ENCODE peak calls at places on chromosomes 16 and 17, in six cellular contexts. One of them, this sample, is unnamed.
A peak's percentile ranks its signal among the peaks of the same experiment; 100 is the strongest.

GRCh38 chr17:41394254-41395016 is 3.0 kb downstream of the KRT31 start:
- DNase-seq in heart right ventricle: no peak
- DNase-seq in adrenal gland: no peak
- DNase-seq in cardiac muscle cell: no peak
- DNase-seq in RWPE1: peak; percentile 32
- DNase-seq in HCT116: no peak
- DNase-seq in this sample: no peak

GRCh38 chr17:34412534-34412933 is 49.5 kb upstream of the CCL1 start:
- DNase-seq in heart right ventricle: no peak
- DNase-seq in adrenal gland: no peak
- DNase-seq in cardiac muscle cell: no peak
- DNase-seq in RWPE1: no peak
- DNase-seq in HCT116: no peak
- DNase-seq in this sample: no peak

GRCh38 chr17:8466873-8467272 is 31.2 kb downstream of the NDEL1 start:
- DNase-seq in heart right ventricle: no peak
- DNase-seq in adrenal gland: no peak
- DNase-seq in cardiac muscle cell: no peak
- DNase-seq in RWPE1: no peak
- DNase-seq in HCT116: no peak
- DNase-seq in this sample: no peak

GRCh38 chr17:77233635-77234334 is 93.0 kb downstream of the SEC14L1 start:
- DNase-seq in heart right ventricle: no peak
- DNase-seq in adrenal gland: no peak
- DNase-seq in cardiac muscle cell: peak; percentile 87
- DNase-seq in RWPE1: peak; percentile 64
- DNase-seq in HCT116: no peak
- DNase-seq in this sample: no peak

GRCh38 chr17:4839221-4839620 is 6.1 kb downstream of the MINK1 start:
- DNase-seq in heart right ventricle: no peak
- DNase-seq in adrenal gland: no peak
- DNase-seq in cardiac muscle cell: no peak
- DNase-seq in RWPE1: no peak
- DNase-seq in HCT116: no peak
- DNase-seq in this sample: no peak

GRCh38 chr17:78738698-78739097 is 43.4 kb downstream of the CYTH1 start:
- DNase-seq in heart right ventricle: no peak
- DNase-seq in adrenal gland: no peak
- DNase-seq in cardiac muscle cell: no peak
- DNase-seq in RWPE1: no peak
- DNase-seq in HCT116: no peak
- DNase-seq in this sample: no peak

GRCh38 chr16:48102083-48103008 is 53.4 kb downstream of the ABCC12 start:
- DNase-seq in heart right ventricle: no peak
- DNase-seq in adrenal gland: no peak
- DNase-seq in cardiac muscle cell: no peak
- DNase-seq in RWPE1: no peak
- DNase-seq in HCT116: no peak
- DNase-seq in this sample: no peak

GRCh38 chr17:66492500-66493123 is 190.2 kb downstream of the PRKCA start:
- DNase-seq in heart right ventricle: no peak
- DNase-seq in adrenal gland: no peak
- DNase-seq in cardiac muscle cell: peak; percentile 46
- DNase-seq in RWPE1: no peak
- DNase-seq in HCT116: no peak
- DNase-seq in this sample: no peak

GRCh38 chr16:993731-994130 is 12.2 kb downstream of the SOX8 start:
- DNase-seq in heart right ventricle: no peak
- DNase-seq in adrenal gland: no peak
- DNase-seq in cardiac muscle cell: no peak
- DNase-seq in RWPE1: no peak
- DNase-seq in HCT116: no peak
- DNase-seq in this sample: no peak

GRCh38 chr16:80997139-80997798 is 9.4 kb downstream of the CMC2 start:
- DNase-seq in heart right ventricle: no peak
- DNase-seq in adrenal gland: no peak
- DNase-seq in cardiac muscle cell: peak; percentile 45
- DNase-seq in RWPE1: no peak
- DNase-seq in HCT116: no peak
- DNase-seq in this sample: no peak

GRCh38 chr16:2062801-2063200 is 15.0 kb downstream of the TSC2 start:
- DNase-seq in heart right ventricle: no peak
- DNase-seq in adrenal gland: no peak
- DNase-seq in cardiac muscle cell: no peak
- DNase-seq in RWPE1: no peak
- DNase-seq in HCT116: no peak
- DNase-seq in this sample: no peak

GRCh38 chr17:47205419-47205963 is 3.7 kb upstream of the MYL4 start:
- DNase-seq in heart right ventricle: peak; percentile 54
- DNase-seq in adrenal gland: no peak
- DNase-seq in cardiac muscle cell: peak; percentile 81
- DNase-seq in RWPE1: peak; percentile 22
- DNase-seq in HCT116: no peak
- DNase-seq in this sample: no peak

GRCh38 chr16:66899945-66900688 is 18.6 kb downstream of the CDH16 start:
- DNase-seq in heart right ventricle: peak; percentile 83
- DNase-seq in adrenal gland: peak; percentile 83
- DNase-seq in cardiac muscle cell: peak; percentile 84
- DNase-seq in RWPE1: peak; percentile 78
- DNase-seq in HCT116: no peak
- DNase-seq in this sample: no peak

GRCh38 chr16:66900721-66901441 is 17.8 kb downstream of the CDH16 start:
- DNase-seq in heart right ventricle: peak; percentile 33
- DNase-seq in adrenal gland: no peak
- DNase-seq in cardiac muscle cell: peak; percentile 48
- DNase-seq in RWPE1: no peak
- DNase-seq in HCT116: no peak
- DNase-seq in this sample: no peak

GRCh38 chr16:66898207-66898606 is 17.9 kb downstream of the PDP2 start:
- DNase-seq in heart right ventricle: no peak
- DNase-seq in adrenal gland: peak; percentile 73
- DNase-seq in cardiac muscle cell: no peak
- DNase-seq in RWPE1: no peak
- DNase-seq in HCT116: no peak
- DNase-seq in this sample: no peak

GRCh38 chr16:66898933-66899309 is 18.6 kb downstream of the PDP2 start:
- DNase-seq in heart right ventricle: no peak
- DNase-seq in adrenal gland: no peak
- DNase-seq in cardiac muscle cell: no peak
- DNase-seq in RWPE1: no peak
- DNase-seq in HCT116: no peak
- DNase-seq in this sample: no peak

DNA sequence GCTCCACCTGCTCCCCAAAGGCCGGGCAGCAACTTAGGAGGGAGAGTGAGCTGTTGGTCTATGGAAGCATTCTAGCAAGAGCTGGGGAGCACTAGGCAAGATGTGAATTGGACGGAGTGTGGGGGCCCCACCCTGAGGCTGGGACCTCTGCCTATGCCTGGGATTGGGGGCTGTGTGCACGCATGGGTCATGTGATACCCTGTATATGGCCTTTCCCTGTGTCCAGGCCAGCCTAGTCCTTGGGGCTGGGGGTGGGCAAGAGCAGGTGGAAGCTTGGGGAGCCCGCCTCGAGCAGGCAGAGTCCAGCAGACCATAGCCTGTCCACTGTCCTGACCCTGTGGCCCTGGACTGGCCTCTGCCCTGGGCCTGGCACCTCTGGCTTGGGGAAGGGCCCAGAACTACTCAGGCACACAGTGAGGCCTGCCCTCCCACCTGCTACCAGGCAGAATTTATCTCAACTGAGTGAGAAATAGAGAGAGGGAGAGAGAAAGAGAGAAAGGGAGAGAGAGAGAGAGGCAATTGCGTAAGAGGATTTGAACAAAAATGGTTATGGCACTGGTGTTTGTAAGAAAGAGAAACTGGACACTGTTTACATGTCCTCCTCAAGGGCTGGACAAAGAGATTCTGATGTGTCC is 19.1 kb downstream of the PDP2 start:
- DNase-seq in heart right ventricle: no peak
- DNase-seq in adrenal gland: no peak
- DNase-seq in cardiac muscle cell: peak; percentile 60
- DNase-seq in RWPE1: no peak
- DNase-seq in HCT116: no peak
- DNase-seq in this sample: no peak
- H3K27ac ChIP-seq in heart right ventricle: peak overlapping the region; percentile 92
- H3K27ac ChIP-seq in adrenal gland: peak overlapping the region; percentile 88
- H3K27ac ChIP-seq in cardiac muscle cell: peak overlapping the region; percentile 100
- H3K27ac ChIP-seq in RWPE1: peak overlapping the region; percentile 60
- H3K27ac ChIP-seq in HCT116: no peak overlapping the region
- H3K27ac ChIP-seq in this sample: no peak overlapping the region

GRCh38 chr17:29295420-29295819 is 1.5 kb upstream of the NUFIP2 start:
- DNase-seq in heart right ventricle: no peak
- DNase-seq in adrenal gland: no peak
- DNase-seq in cardiac muscle cell: no peak
- DNase-seq in RWPE1: no peak
- DNase-seq in HCT116: no peak
- DNase-seq in this sample: no peak
- H3K27ac ChIP-seq in heart right ventricle: no peak overlapping the region
- H3K27ac ChIP-seq in adrenal gland: no peak overlapping the region
- H3K27ac ChIP-seq in cardiac muscle cell: no peak overlapping the region
- H3K27ac ChIP-seq in RWPE1: no peak overlapping the region
- H3K27ac ChIP-seq in HCT116: no peak overlapping the region
- H3K27ac ChIP-seq in this sample: no peak overlapping the region

DNA sequence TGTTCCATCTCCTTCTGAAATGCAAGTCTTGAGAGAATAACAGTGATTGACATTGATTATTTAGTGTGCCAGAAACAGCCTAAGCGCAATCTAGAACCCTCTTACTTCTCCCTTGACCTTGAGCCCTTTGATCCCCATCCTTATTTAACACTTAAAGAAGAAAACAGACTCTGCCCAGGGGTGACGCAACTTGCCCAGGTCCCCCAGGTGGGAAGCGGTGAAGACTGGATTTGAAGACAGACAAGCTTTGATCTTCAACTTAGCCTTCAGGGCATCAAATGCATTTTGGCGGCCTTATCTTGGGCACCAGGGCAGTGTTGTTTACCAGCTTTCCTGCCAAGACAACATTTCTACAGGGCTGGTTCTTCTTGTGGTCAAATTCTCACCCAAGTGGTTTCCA is 8.9 kb upstream of the CIITA start:
- DNase-seq in heart right ventricle: no peak
- DNase-seq in adrenal gland: no peak
- DNase-seq in cardiac muscle cell: no peak
- DNase-seq in RWPE1: no peak
- DNase-seq in HCT116: no peak
- DNase-seq in this sample: no peak
- H3K27ac ChIP-seq in heart right ventricle: no peak overlapping the region
- H3K27ac ChIP-seq in adrenal gland: peak overlapping the region; percentile 79
- H3K27ac ChIP-seq in cardiac muscle cell: no peak overlapping the region
- H3K27ac ChIP-seq in RWPE1: no peak overlapping the region
- H3K27ac ChIP-seq in HCT116: no peak overlapping the region
- H3K27ac ChIP-seq in this sample: no peak overlapping the region

GRCh38 chr17:44770526-44770925 is 11.7 kb downstream of the ADAM11 start:
- DNase-seq in heart right ventricle: no peak
- DNase-seq in adrenal gland: no peak
- DNase-seq in cardiac muscle cell: no peak
- DNase-seq in RWPE1: no peak
- DNase-seq in HCT116: no peak
- DNase-seq in this sample: no peak
- H3K27ac ChIP-seq in heart right ventricle: no peak overlapping the region
- H3K27ac ChIP-seq in adrenal gland: no peak overlapping the region
- H3K27ac ChIP-seq in cardiac muscle cell: no peak overlapping the region
- H3K27ac ChIP-seq in RWPE1: no peak overlapping the region
- H3K27ac ChIP-seq in HCT116: no peak overlapping the region
- H3K27ac ChIP-seq in this sample: no peak overlapping the region

DNA sequence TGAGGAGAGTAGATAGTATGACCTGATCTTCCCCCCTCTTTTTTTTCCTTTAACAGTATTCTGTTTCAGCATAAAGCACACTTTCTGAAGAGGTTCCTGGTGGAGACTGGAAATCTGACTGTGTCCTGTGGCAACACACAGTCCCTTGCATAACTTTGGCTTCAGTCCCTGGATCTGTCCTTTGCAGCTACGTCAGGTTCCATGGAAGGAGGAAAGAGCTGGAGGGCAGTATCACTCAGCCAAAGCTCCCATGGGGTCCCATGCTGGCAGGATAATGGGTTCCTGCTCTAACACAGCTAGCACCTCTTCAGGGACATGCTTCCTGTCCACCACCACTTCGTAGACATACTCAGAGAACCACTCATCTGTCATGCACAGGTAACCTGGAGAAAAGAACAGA is 13.3 kb upstream of the SLC6A4 start:
- DNase-seq in heart right ventricle: no peak
- DNase-seq in adrenal gland: no peak
- DNase-seq in cardiac muscle cell: peak; percentile 64
- DNase-seq in RWPE1: no peak
- DNase-seq in HCT116: no peak
- DNase-seq in this sample: no peak
- H3K27ac ChIP-seq in heart right ventricle: no peak overlapping the region
- H3K27ac ChIP-seq in adrenal gland: no peak overlapping the region
- H3K27ac ChIP-seq in cardiac muscle cell: no peak overlapping the region
- H3K27ac ChIP-seq in RWPE1: no peak overlapping the region
- H3K27ac ChIP-seq in HCT116: no peak overlapping the region
- H3K27ac ChIP-seq in this sample: no peak overlapping the region

DNA sequence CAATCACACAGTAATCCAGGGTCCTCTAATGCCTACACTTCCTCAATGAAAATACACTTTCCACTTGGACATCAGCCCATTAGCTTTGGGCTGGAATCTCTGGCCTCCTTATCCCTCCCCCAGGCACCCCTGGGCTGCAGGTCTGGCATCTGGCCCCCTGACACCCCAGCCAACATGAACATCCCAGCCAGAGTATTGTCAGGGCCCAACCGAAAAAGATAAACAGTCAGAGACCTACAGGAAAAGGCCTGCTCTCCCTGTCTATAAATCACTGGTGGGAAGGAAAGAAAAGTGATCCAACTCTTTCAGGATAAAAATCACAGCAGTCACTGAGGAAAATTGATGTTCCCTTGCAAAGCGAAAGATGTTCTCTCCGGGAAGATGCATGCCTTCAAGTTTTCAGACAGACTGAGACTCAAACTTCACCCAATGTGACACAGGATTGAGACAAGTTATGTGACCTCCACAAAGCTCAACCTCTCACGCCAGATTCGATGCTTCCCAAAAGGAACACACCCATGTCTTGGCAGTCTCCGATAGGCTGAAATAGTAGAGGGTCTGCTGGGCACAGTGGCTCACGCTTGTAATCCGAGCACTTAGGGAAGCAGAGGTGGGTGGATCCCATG is 22.3 kb downstream of the ZFHX3 start:
- DNase-seq in heart right ventricle: no peak
- DNase-seq in adrenal gland: no peak
- DNase-seq in cardiac muscle cell: peak; percentile 38
- DNase-seq in RWPE1: no peak
- DNase-seq in HCT116: no peak
- DNase-seq in this sample: no peak
- H3K27ac ChIP-seq in heart right ventricle: peak overlapping the region; percentile 30
- H3K27ac ChIP-seq in adrenal gland: peak overlapping the region; percentile 72
- H3K27ac ChIP-seq in cardiac muscle cell: no peak overlapping the region
- H3K27ac ChIP-seq in RWPE1: peak overlapping the region; percentile 22
- H3K27ac ChIP-seq in HCT116: no peak overlapping the region
- H3K27ac ChIP-seq in this sample: no peak overlapping the region

This sample was measured in substantia nigra.